ENCODE peak calls at places on chromosomes 5 and 9, in eight cellular contexts. J is lower leg skin; T is CD8-positive, alpha-beta T cell; B is IMR-90; H is uterus; S is BJ; K is endodermal cell; U is mammary epithelial cell. W is an unnamed sample.

GRCh38 chr5:31328031-31328430 is 134.5 kb downstream of the CDH6 start:
- DNase-seq in K (no peak), T (no peak), J (no peak), U (no peak), H (no peak), B (no peak), S (no peak), W (no peak)

GRCh38 chr5:67805666-67806348 is 409.7 kb upstream of the PIK3R1 start:
- DNase-seq in S (no peak), K (peak), T (no peak), J (no peak), H (no peak), B (no peak), U (no peak), W (no peak)

GRCh38 chr9:93295031-93295430 is 111.1 kb downstream of the WNK2 start:
- DNase-seq in J (no peak), S (no peak), B (no peak), K (peak), H (peak), T (no peak), U (no peak), W (no peak)

GRCh38 chr9:74742176-74742575 is 145.5 kb downstream of the TRPM6 start:
- DNase-seq in H (no peak), U (no peak), T (no peak), S (no peak), B (no peak), J (no peak), K (no peak), W (no peak)

GRCh38 chr9:76662476-76663281 is 101.6 kb upstream of the PCA3 start:
- DNase-seq in H (no peak), K (peak), J (no peak), B (no peak), U (no peak), S (no peak), T (no peak), W (peak)

GRCh38 chr9:134655101-134655500 is 13.5 kb downstream of the COL5A1 start:
- DNase-seq in J (no peak), H (no peak), U (no peak), B (no peak), K (no peak), T (no peak), S (no peak), W (no peak)

GRCh38 chr9:133275105-133276000 is at the start of gene ABO:
- DNase-seq in K (peak), J (no peak), S (no peak), U (no peak), B (no peak), H (no peak), T (no peak), W (no peak)

GRCh38 chr5:146283344-146283761 is 55.3 kb upstream of the POU4F3 start:
- DNase-seq in U (peak), H (no peak), B (peak), J (no peak), T (no peak), S (peak), K (no peak), W (no peak)

GRCh38 chr9:115943591-115944165 is 209.9 kb upstream of the PAPPA start:
- DNase-seq in S (no peak), K (no peak), B (no peak), H (no peak), J (no peak), U (no peak), T (no peak), W (no peak)

GRCh38 chr9:23686257-23686656 is 139.8 kb downstream of the ELAVL2 start:
- DNase-seq in K (peak), T (no peak), H (no peak), U (peak), B (no peak), S (no peak), J (no peak), W (no peak)

GRCh38 chr5:7762267-7762666 is 88.7 kb downstream of the CFAP90 start:
- DNase-seq in T (no peak), U (no peak), K (peak), H (no peak), J (no peak), S (no peak), B (no peak), W (no peak)

GRCh38 chr5:141811287-141812155 is 66.7 kb downstream of the PCDH1 start:
- DNase-seq in B (no peak), T (peak), S (no peak), H (no peak), J (no peak), K (peak), U (no peak), W (no peak)

GRCh38 chr9:79565245-79565644 is 6.5 kb upstream of the TLE4 start:
- DNase-seq in B (peak), S (no peak), J (no peak), T (no peak), U (peak), K (no peak), H (no peak), W (no peak)

GRCh38 chr9:136327313-136327971 is at the start of gene GPSM1:
- DNase-seq in B (peak), T (no peak), S (no peak), U (no peak), H (no peak), K (peak), J (no peak), W (no peak)

GRCh38 chr5:171907731-171908343 is 98.6 kb downstream of the FBXW11 start:
- DNase-seq in B (peak), J (no peak), K (peak), H (peak), S (no peak), T (peak), U (peak), W (peak)

GRCh38 chr5:78526049-78526525 is 122.5 kb downstream of the LHFPL2 start:
- DNase-seq in T (no peak), K (no peak), H (no peak), J (no peak), B (peak), U (peak), S (no peak), W (no peak)

GRCh38 chr5:55176176-55176818 is 3.3 kb upstream of the CDC20B start:
- DNase-seq in K (peak), B (no peak), T (no peak), H (no peak), S (no peak), J (no peak), U (peak), W (no peak)

GRCh38 chr5:171957591-171958251 is 48.7 kb downstream of the FBXW11 start:
- DNase-seq in K (no peak), B (no peak), H (peak), S (no peak), J (peak), U (no peak), T (peak), W (peak)

GRCh38 chr5:179623906-179624741 is 653 bp upstream of the HNRNPH1 start:
- DNase-seq in B (peak), S (peak), T (peak), J (no peak), K (peak), U (peak), H (peak), W (no peak)

GRCh38 chr9:21836437-21837161 is 34.2 kb downstream of the MTAP start:
- DNase-seq in K (no peak), J (no peak), T (no peak), S (peak), B (peak), H (no peak), U (peak), W (no peak)

GRCh38 chr5:181119105-181119504 is 11.9 kb downstream of the OR2V1 start:
- DNase-seq in H (no peak), K (no peak), B (no peak), J (no peak), S (no peak), T (no peak), U (no peak), W (no peak)

GRCh38 chr9:17521456-17521855 is 57.4 kb upstream of the SH3GL2 start:
- DNase-seq in J (no peak), T (no peak), S (no peak), U (no peak), H (no peak), K (no peak), B (no peak), W (no peak)

GRCh38 chr5:74310386-74310785 is 330.1 kb downstream of the ENC1 start:
- DNase-seq in S (no peak), T (no peak), K (no peak), H (no peak), J (no peak), B (peak), U (peak), W (no peak)

GRCh38 chr5:173314166-173314952 is 13.9 kb downstream of the STC2 start:
- DNase-seq in B (peak), S (no peak), T (no peak), J (no peak), U (no peak), H (no peak), K (peak), W (no peak)

GRCh38 chr9:37992924-37993349 is 76.1 kb downstream of the SHB start:
- DNase-seq in B (no peak), U (no peak), K (no peak), H (no peak), T (no peak), S (no peak), J (no peak), W (no peak)

GRCh38 chr5:156475182-156475830 is 148.3 kb downstream of the SGCD start:
- DNase-seq in K (no peak), H (no peak), J (no peak), S (no peak), T (no peak), B (peak), U (no peak), W (no peak)

DNA sequence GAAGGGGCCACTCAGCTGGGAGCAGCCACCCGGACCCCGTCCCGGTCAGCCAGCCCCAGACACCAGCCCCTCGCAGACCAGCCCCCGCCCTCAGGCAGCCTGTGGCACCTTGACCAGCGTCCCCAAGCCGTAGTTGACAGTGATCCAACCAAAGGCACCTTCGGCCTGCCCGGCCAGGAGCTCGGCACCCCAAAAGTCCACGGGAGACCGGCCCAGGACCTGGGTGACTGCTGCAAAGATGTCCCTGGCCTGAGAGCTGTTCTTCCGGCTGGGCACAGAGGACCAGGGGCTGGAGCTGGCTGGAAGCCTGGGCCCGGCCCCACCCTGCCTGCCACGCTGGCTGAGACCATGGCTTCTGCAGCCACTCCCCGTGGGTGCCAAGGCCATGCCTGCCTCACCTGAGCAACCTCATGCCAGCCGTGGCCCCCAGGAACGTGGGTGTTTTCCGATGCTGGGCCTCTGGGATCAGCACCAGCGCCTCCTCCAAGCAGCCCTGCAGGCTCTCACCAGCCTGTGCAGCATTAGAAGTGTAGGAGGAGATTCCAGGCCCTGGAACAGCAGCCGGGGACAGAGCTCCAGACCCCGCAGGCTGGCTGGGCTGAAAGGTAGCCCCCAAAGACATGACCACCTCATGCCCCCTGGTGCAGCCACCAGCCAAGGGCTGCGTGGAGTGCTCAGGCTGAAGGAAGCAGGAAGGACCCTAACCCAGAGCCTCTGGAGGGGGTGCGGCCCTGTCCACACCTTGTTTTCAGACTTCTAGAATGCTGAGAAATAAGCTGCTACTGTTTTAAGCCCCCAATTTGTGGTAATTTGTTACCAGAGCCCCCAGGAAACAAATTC is 4.2 kb downstream of the ENTPD8 start:
- DNase-seq in H (no peak), J (no peak), T (no peak), S (no peak), B (no peak), U (no peak), K (no peak), W (no peak)
- H3K4me3 ChIP-seq in H (no peak), J (no peak), T (no peak), S (no peak), B (no peak), U (no peak), K (no peak), W (no peak)

GRCh38 chr9:86279839-86280238 is 2.5 kb downstream of the ISCA1 start:
- DNase-seq in T (no peak), U (no peak), K (no peak), S (no peak), J (no peak), B (no peak), H (no peak), W (no peak)
- H3K4me3 ChIP-seq in T (no peak), U (no peak), K (peak), S (no peak), J (no peak), B (no peak), H (no peak), W (no peak)

GRCh38 chr9:19378647-19379046 is 1.4 kb downstream of the RPS6 start:
- DNase-seq in T (no peak), S (no peak), J (no peak), H (no peak), U (no peak), K (no peak), B (no peak), W (no peak)

GRCh38 chr9:19379283-19379682 is 753 bp downstream of the RPS6 start:
- DNase-seq in J (no peak), S (no peak), B (no peak), T (no peak), U (no peak), H (no peak), K (no peak), W (no peak)

GRCh38 chr9:19379697-19380046 is 364 bp downstream of the RPS6 start:
- DNase-seq in B (peak), J (no peak), H (no peak), U (no peak), S (no peak), T (peak), K (no peak), W (no peak)

GRCh38 chr9:19376931-19377330 is 3.1 kb downstream of the RPS6 start:
- DNase-seq in J (no peak), U (no peak), B (no peak), T (no peak), K (no peak), H (no peak), S (no peak), W (no peak)

GRCh38 chr9:19378154-19378553 is 1.9 kb downstream of the RPS6 start:
- DNase-seq in T (no peak), H (no peak), B (no peak), K (no peak), J (no peak), S (no peak), U (no peak), W (no peak)
- H3K4me3 ChIP-seq in T (peak), H (no peak), B (peak), K (peak), J (no peak), S (peak), U (peak), W (peak)

GRCh38 chr9:70924905-70925547 is 196.4 kb downstream of the TRPM3 start:
- DNase-seq in S (no peak), H (peak), J (peak), T (no peak), K (peak), U (peak), B (peak), W (peak)
- H3K4me3 ChIP-seq in S (no peak), H (no peak), J (no peak), T (no peak), K (no peak), U (peak), B (no peak), W (no peak)

GRCh38 chr5:150411245-150411979 is 1.3 kb downstream of the CD74 start:
- DNase-seq in B (peak), S (no peak), K (peak), J (no peak), U (no peak), H (peak), T (peak), W (no peak)
- H3K4me3 ChIP-seq in B (no peak), S (no peak), K (no peak), J (no peak), U (no peak), H (peak), T (peak), W (no peak)

GRCh38 chr5:151682751-151683331 is 3.9 kb downstream of the SPARC start:
- DNase-seq in B (peak), K (no peak), S (no peak), T (no peak), H (no peak), U (peak), J (no peak), W (no peak)

GRCh38 chr5:151684690-151685361 is 1.9 kb downstream of the SPARC start:
- DNase-seq in U (peak), K (peak), B (peak), J (peak), S (peak), T (no peak), H (peak), W (no peak)

GRCh38 chr5:151682240-151682639 is 4.5 kb downstream of the SPARC start:
- DNase-seq in S (no peak), J (no peak), H (no peak), T (no peak), B (no peak), K (no peak), U (no peak), W (no peak)

GRCh38 chr5:151683936-151684586 is 2.7 kb downstream of the SPARC start:
- DNase-seq in J (no peak), T (no peak), B (no peak), H (no peak), S (no peak), K (no peak), U (no peak), W (no peak)

DNA sequence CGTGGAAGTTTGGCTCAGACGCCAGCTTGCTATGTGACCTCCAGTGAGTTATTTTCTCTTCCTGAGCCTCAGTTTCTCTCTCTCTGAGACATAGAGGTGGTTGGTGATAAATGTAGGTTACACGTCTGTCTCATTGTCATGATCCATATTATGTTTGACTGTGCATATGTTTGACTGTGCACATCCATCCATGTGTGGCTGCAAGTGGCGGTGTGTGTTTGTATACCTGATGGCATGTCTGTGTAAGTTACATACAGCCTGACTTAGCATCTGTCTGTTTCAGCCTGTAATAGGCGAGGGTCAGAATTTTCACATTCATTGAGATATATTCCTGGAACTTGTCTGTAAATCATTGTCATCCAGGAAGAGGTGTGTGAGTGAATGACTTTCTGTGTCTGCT is 3.3 kb downstream of the SPARC start:
- DNase-seq in K (no peak), H (no peak), S (no peak), U (no peak), B (no peak), T (no peak), J (no peak), W (no peak)
- H3K4me3 ChIP-seq in K (no peak), H (peak), S (peak), U (no peak), B (peak), T (no peak), J (no peak), W (no peak)

GRCh38 chr5:59485104-59485503 is 408.4 kb downstream of the PDE4D start:
- DNase-seq in K (no peak), T (no peak), B (no peak), S (no peak), U (no peak), J (no peak), H (no peak), W (no peak)

GRCh38 chr5:59485629-59486439 is 407.7 kb downstream of the PDE4D start:
- DNase-seq in T (no peak), H (no peak), B (no peak), K (no peak), J (no peak), U (peak), S (no peak), W (no peak)

GRCh38 chr5:59483971-59484472 is 409.5 kb downstream of the PDE4D start:
- DNase-seq in S (no peak), B (peak), U (peak), K (no peak), T (no peak), J (no peak), H (no peak), W (no peak)

GRCh38 chr5:59486508-59486907 is 407.0 kb downstream of the PDE4D start:
- DNase-seq in H (no peak), J (no peak), U (no peak), B (no peak), K (no peak), T (no peak), S (no peak), W (no peak)

GRCh38 chr5:59484618-59485017 is 408.9 kb downstream of the PDE4D start:
- DNase-seq in K (no peak), B (no peak), J (no peak), U (peak), S (no peak), H (no peak), T (no peak), W (no peak)
- H3K4me3 ChIP-seq in K (no peak), B (no peak), J (no peak), U (no peak), S (no peak), H (no peak), T (no peak), W (no peak)

DNA sequence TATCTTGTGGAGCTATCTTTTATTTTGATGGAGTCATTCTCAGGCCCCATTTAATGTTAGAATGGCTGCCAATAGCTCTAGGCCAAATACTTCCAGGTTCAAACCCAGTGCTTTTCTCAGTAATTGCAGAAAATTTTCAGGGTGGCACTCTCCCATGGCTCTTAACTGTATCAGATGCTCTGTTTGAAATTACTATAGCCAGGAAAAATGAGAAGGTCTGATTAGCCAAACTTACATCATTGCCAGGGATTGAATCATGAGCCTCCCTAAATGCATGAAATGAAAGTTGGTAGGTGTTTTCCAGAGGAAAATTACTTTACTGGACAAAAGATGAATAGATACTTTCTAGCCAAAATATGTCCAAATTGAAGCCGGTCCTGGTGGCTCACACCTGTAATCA is 404.8 kb downstream of the MAT2B start:
- DNase-seq in H (no peak), K (no peak), T (no peak), S (no peak), B (peak), J (no peak), U (no peak), W (no peak)
- H3K4me3 ChIP-seq in H (no peak), K (no peak), T (no peak), S (no peak), B (no peak), J (no peak), U (no peak), W (no peak)

W was measured in Jurkat, Clone E6-1.